ENCODE peak calls at places on chromosome 13, in ten cellular contexts. K, E, R, J, H, T, B, D, O and F are unnamed samples.

GRCh38 chr13:75771818-75772217 is 135.7 kb downstream of the LMO7 start:
- DNase-seq in B (no peak), K (no peak), D (no peak), O (no peak), R (peak; percentile 77), J (no peak), E (no peak), T (no peak), H (no peak), F (no peak)

GRCh38 chr13:35789335-35790166 is 313.1 kb upstream of the MAB21L1 start:
- DNase-seq in B (no peak), R (peak; percentile 70), J (peak; percentile 35), O (no peak), E (peak; percentile 9), K (no peak), T (no peak), D (no peak), H (no peak), F (no peak)

GRCh38 chr13:27654816-27655215 is 33.1 kb downstream of the POLR1D start:
- DNase-seq in T (no peak), K (no peak), O (no peak), E (no peak), R (no peak), B (no peak), H (no peak), D (no peak), J (no peak), F (no peak)

GRCh38 chr13:51328488-51328887 is 11.0 kb upstream of the SERPINE3 start:
- DNase-seq in H (no peak), R (no peak), D (no peak), O (no peak), B (no peak), J (peak; percentile 87), T (no peak), E (no peak), K (no peak), F (no peak)

GRCh38 chr13:26508885-26509284 is 48.6 kb upstream of the WASF3 start:
- DNase-seq in K (no peak), J (no peak), O (peak; percentile 76), D (no peak), H (no peak), R (peak; percentile 92), E (no peak), B (no peak), T (no peak), F (no peak)

GRCh38 chr13:59437902-59438301 is 725.8 kb downstream of the DIAPH3 start:
- DNase-seq in O (no peak), D (no peak), H (no peak), R (no peak), J (no peak), E (no peak), T (no peak), B (no peak), K (no peak), F (no peak)

GRCh38 chr13:26579580-26579979 is 22.1 kb downstream of the WASF3 start:
- DNase-seq in H (no peak), D (no peak), T (no peak), R (no peak), B (no peak), O (no peak), K (no peak), J (no peak), E (no peak), F (no peak)

GRCh38 chr13:44347905-44348304 is 25.7 kb upstream of the SERP2 start:
- DNase-seq in R (peak; percentile 54), D (no peak), E (no peak), B (no peak), H (no peak), T (no peak), J (no peak), K (no peak), O (no peak), F (no peak)

GRCh38 chr13:104855581-104855980 is 1679.9 kb downstream of the EFNB2 start:
- DNase-seq in J (no peak), K (no peak), B (no peak), E (no peak), O (no peak), D (no peak), H (no peak), T (no peak), R (no peak), F (no peak)

GRCh38 chr13:24644051-24644450 is 36.2 kb upstream of the ATP12A start:
- DNase-seq in D (no peak), R (peak; percentile 39), H (no peak), O (no peak), B (no peak), J (no peak), T (no peak), E (no peak), K (no peak), F (no peak)

GRCh38 chr13:21014666-21015170 is 46.7 kb downstream of the LATS2 start:
- DNase-seq in T (no peak), B (no peak), D (no peak), H (no peak), K (no peak), E (no peak), J (no peak), R (peak; percentile 84), O (no peak), F (no peak)

GRCh38 chr13:113015826-113016525 is 47.0 kb downstream of the MCF2L start:
- DNase-seq in J (no peak), O (no peak), H (no peak), T (no peak), K (no peak), R (no peak), B (no peak), D (no peak), E (no peak), F (peak; percentile 65)

GRCh38 chr13:31122544-31123260 is 39.0 kb downstream of the HSPH1 start:
- DNase-seq in R (no peak), J (no peak), H (no peak), T (no peak), B (no peak), O (no peak), E (no peak), D (no peak), K (no peak), F (no peak)

GRCh38 chr13:110907951-110908898 is 6.6 kb downstream of the ANKRD10 start:
- DNase-seq in B (no peak), K (no peak), O (no peak), T (no peak), H (no peak), R (peak; percentile 26), J (peak; percentile 37), E (peak; percentile 73), D (no peak), F (peak; percentile 36)

GRCh38 chr13:105773887-105774538 is 761.4 kb downstream of the EFNB2 start:
- DNase-seq in B (no peak), E (no peak), O (no peak), J (no peak), T (no peak), D (no peak), K (no peak), R (no peak), H (no peak), F (no peak)

GRCh38 chr13:40069173-40070044 is 413.9 kb downstream of the COG6 start:
- DNase-seq in D (peak; percentile 73), T (peak; percentile 58), H (peak; percentile 82), J (peak; percentile 77), O (peak; percentile 72), K (peak; percentile 50), E (peak; percentile 44), B (peak; percentile 74), R (peak; percentile 57), F (no peak)

GRCh38 chr13:35712907-35713685 is 236.6 kb upstream of the MAB21L1 start:
- DNase-seq in H (no peak), D (no peak), T (no peak), B (no peak), K (no peak), J (no peak), O (no peak), R (peak; percentile 95), E (peak; percentile 22), F (no peak)

GRCh38 chr13:75566658-75567057 is 17.1 kb downstream of the UCHL3 start:
- DNase-seq in T (no peak), K (no peak), O (no peak), B (no peak), J (no peak), D (no peak), E (no peak), R (peak; percentile 75), H (no peak), F (no peak)

GRCh38 chr13:100789481-100789880 is 114.9 kb upstream of the TMTC4 start:
- DNase-seq in H (no peak), B (no peak), K (no peak), D (no peak), R (peak; percentile 7), E (peak; percentile 88), T (no peak), O (no peak), J (no peak), F (peak; percentile 63)

GRCh38 chr13:59531571-59532091 is 632.1 kb downstream of the DIAPH3 start:
- DNase-seq in J (peak; percentile 45), T (no peak), E (peak; percentile 86), K (no peak), D (no peak), H (no peak), R (peak; percentile 44), B (no peak), O (peak; percentile 72), F (no peak)

GRCh38 chr13:96940961-96941360 is 53.3 kb downstream of the OXGR1 start:
- DNase-seq in T (no peak), J (no peak), E (no peak), R (no peak), O (no peak), D (no peak), B (no peak), K (no peak), H (no peak), F (no peak)

GRCh38 chr13:105774739-105775460 is 760.6 kb downstream of the EFNB2 start:
- DNase-seq in O (no peak), R (no peak), D (no peak), H (no peak), T (no peak), J (no peak), E (no peak), K (no peak), B (no peak), F (no peak)

GRCh38 chr13:99496322-99497142 is 4.7 kb upstream of the TM9SF2 start:
- DNase-seq in H (no peak), T (peak; percentile 58), E (no peak), K (no peak), D (peak; percentile 50), B (peak; percentile 57), J (no peak), R (peak; percentile 91), O (no peak), F (no peak)